ENCODE peak calls at places on chromosomes 12 and 14, in six cellular contexts. D is Peyer's patch, Z is ovary, Q is sigmoid colon, R is stomach, S is right lobe of liver. P is an unnamed sample. For H3K27me3, the result is how much of the 10 kb centered on the place peaks cover.

GRCh38 chr14:104964546-104964945 is 13.6 kb downstream of the AHNAK2 start:
- DNase-seq in D (no peak), Z (peak), Q (no peak), R (no peak), S (peak), P (no peak)

GRCh38 chr12:13044002-13044858 is at the start of gene FAM234B:
- DNase-seq in D (peak), Z (peak), Q (peak), R (peak), S (peak), P (peak)

GRCh38 chr14:103067231-103067954 is 10.0 kb upstream of the CDC42BPB start:
- DNase-seq in D (no peak), Z (no peak), Q (peak), R (no peak), S (no peak), P (no peak)

GRCh38 chr12:77728018-77728417 is 102.7 kb upstream of the NAV3 start:
- DNase-seq in D (no peak), Z (no peak), Q (no peak), R (no peak), S (no peak), P (no peak)

GRCh38 chr14:55889124-55889523 is 229.1 kb upstream of the PELI2 start:
- DNase-seq in D (no peak), Z (no peak), Q (no peak), R (peak), S (no peak), P (no peak)

GRCh38 chr14:36176524-36176923 is at the start of gene PTCSC3:
- DNase-seq in D (no peak), Z (no peak), Q (no peak), R (no peak), S (no peak), P (no peak)

GRCh38 chr12:26818201-26818600 is 14.8 kb downstream of the ITPR2 start:
- DNase-seq in D (no peak), Z (no peak), Q (no peak), R (no peak), S (no peak), P (no peak)

GRCh38 chr12:94689646-94690036 is 39.3 kb upstream of the TMCC3 start:
- DNase-seq in D (no peak), Z (peak), Q (no peak), R (no peak), S (no peak), P (no peak)

GRCh38 chr14:91350813-91351507 is 66.7 kb downstream of the CCDC88C start:
- DNase-seq in D (peak), Z (no peak), Q (no peak), R (no peak), S (no peak), P (no peak)

GRCh38 chr14:62670526-62670925 is 374.7 kb downstream of the KCNH5 start:
- DNase-seq in D (no peak), Z (no peak), Q (no peak), R (no peak), S (no peak), P (no peak)

GRCh38 chr12:15220451-15220850 is 766 bp downstream of the RERG start:
- DNase-seq in D (no peak), Z (no peak), Q (no peak), R (no peak), S (no peak), P (peak)

GRCh38 chr12:15216036-15216889 is 5.0 kb downstream of the RERG start:
- DNase-seq in D (no peak), Z (no peak), Q (no peak), R (no peak), S (no peak), P (no peak)

GRCh38 chr12:15225136-15225535 is 3.9 kb upstream of the RERG start:
- DNase-seq in D (no peak), Z (no peak), Q (no peak), R (no peak), S (no peak), P (no peak)

GRCh38 chr12:15227004-15227679 is 5.9 kb upstream of the RERG start:
- DNase-seq in D (no peak), Z (peak), Q (peak), R (peak), S (peak), P (peak)

DNA sequence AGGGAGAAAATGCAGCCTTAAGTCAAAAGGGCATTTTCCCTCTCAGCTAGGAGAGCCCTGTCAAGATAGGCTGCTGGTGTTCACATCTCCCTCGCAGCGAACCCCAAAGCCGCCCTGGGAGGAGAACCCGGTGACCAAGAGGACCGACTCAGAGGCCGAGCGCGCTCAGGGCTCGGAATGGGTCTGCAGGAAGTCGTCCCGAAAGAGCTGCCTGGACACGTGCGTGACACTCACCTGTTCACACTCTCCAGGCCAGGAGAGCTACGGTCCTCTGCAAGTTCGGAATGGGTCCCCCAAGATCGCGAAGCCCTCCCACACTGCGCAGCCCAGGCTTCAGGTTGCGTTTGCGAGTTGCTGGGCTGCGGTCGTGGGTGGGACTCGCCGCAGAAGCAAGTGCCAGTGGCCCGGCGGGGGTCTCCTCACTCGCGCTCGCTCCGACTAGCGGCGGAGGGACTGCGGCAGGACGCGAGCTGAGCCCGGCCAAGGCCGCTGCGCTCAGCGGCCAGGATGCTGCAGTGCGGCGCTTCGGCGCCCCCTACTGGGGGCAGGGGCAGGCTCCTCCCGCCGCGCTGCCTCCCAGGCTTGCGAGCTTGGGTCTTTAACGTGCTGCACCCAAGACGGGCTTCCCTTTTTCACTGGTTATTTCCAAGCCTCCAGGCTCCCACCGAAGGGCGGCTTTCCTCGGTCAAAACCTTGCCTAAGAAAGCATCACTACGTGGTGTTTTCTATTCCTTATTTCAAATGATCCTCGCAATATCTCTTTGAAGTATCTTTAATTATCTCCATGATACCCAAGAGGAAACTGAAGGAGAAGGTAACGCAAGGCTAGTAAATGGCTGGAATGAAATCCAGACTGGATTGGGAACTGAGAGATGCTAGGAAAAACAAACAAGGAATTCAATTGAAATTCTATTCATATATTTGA is at the start of gene RERG:
- DNase-seq in D (peak), Z (peak), Q (peak), R (peak), S (peak), P (peak)
- TF ChIP-seq CTCF in D (peak), Z (peak), Q (peak), R (no peak), S (peak), P (peak)

GRCh38 chr12:6825398-6826124 is 2.6 kb upstream of the P3H3 start:
- DNase-seq in D (peak), Z (peak), Q (peak), R (peak), S (peak), P (peak)
- H3K27me3 ChIP-seq in D (under half), Z (under half), Q (under half), R (under half), S (under half), P (under half)

GRCh38 chr12:91094036-91094660 is 17.1 kb downstream of the LUM start:
- DNase-seq in D (no peak), Z (no peak), Q (no peak), R (no peak), S (no peak), P (no peak)

GRCh38 chr12:91094957-91095356 is 16.3 kb downstream of the LUM start:
- DNase-seq in D (no peak), Z (no peak), Q (no peak), R (no peak), S (no peak), P (no peak)

DNA sequence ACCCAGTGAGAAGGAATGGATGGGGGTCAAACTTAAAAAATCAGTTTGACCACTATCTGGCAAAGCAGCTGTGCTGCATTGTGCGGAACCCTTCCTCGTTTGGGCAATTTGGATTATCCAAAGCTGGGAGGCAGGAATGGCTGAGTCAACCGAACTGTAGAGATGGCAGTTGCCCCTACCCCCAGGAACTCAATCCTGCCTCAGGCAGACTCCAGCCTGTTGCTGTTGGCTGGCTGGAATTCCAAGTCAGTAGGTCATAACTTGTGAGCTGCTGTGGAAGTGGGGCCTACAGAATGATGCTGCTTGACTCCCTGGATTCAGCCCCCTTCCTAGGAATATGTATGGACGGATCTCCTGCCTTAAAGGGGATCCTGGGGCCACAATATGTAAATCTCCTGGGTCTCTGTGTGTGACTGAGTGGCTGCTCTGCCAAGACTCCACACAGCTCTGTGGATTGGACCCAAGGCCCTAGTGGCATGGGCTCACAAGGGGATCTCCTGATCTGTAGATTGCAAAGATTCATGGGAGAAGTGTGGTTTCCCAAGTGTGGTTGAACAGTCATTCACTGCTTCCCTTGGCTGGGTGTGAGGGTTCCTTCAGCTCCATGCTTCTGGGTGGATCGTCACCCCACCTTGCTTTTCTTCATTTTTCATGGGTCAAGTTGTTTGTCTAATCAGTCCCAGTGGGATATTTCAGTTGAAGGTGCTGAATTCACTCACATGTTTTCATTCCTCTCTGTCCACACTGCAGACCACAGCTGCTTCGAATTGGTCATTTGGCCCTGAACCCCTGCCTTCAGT is 19.2 kb downstream of the LUM start:
- DNase-seq in D (no peak), Z (no peak), Q (no peak), R (no peak), S (no peak), P (no peak)
- TF ChIP-seq POLR2A in D (no peak), Z (no peak), Q (no peak), R (no peak), S (no peak), P (no peak)

DNA sequence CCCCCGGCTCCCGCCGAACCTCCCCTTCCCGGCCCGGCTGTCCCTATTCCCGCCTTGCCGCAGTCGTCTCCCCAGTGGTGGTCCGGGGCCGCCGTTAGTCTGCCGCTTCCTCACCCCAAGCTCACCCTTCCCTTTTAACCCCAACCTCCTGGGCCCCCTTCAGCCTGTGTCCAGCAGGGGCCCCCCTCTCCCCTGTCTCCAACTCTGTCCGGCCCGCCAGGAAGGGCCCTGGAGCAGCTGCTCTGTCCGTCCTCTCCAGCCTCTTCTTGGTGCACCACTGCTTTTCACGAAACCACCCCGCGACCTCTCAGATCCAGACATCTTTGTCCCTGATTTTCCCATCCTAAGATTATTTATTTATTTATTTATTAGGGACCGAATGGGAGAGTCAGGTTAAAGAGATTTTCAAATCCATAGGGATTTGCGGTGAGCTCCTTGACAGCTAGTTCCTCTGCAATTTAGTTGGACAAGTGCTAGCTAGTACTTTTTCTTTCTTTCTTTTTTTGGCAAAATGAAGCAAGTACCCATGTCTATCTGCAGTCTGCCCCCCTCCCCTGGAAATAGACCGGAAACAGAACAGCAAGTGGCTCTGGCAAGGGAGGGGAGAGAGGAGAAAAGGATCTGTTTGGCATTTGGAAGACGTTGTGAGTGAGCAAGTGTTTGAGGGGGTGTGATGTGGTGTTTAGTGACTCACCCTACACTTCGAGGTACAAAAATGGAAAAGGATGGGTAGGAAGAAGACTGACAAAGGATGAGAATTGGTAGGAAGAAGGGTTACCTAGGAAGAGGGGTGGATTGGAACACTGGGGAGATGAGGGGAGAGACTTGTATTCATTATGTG is 632 bp downstream of the UBR7 start:
- DNase-seq in D (peak), Z (no peak), Q (peak), R (peak), S (peak), P (peak)
- TF ChIP-seq CTCF in D (no peak), Z (no peak), Q (no peak), R (no peak), S (no peak), P (peak)

GRCh38 chr14:94941311-94941710 is 171.4 kb upstream of the GSC start:
- DNase-seq in D (no peak), Z (no peak), Q (no peak), R (no peak), S (no peak), P (no peak)
- H3K27me3 ChIP-seq in D (under half), Z (under half), Q (under half), R (under half), S (under half), P (under half)

GRCh38 chr12:102182635-102183034 is 15.0 kb downstream of the PMCH start:
- DNase-seq in D (no peak), Z (no peak), Q (no peak), R (no peak), S (no peak), P (no peak)
- TF ChIP-seq POLR2A in D (no peak), Z (no peak), Q (no peak), R (no peak), S (no peak), P (no peak)

DNA sequence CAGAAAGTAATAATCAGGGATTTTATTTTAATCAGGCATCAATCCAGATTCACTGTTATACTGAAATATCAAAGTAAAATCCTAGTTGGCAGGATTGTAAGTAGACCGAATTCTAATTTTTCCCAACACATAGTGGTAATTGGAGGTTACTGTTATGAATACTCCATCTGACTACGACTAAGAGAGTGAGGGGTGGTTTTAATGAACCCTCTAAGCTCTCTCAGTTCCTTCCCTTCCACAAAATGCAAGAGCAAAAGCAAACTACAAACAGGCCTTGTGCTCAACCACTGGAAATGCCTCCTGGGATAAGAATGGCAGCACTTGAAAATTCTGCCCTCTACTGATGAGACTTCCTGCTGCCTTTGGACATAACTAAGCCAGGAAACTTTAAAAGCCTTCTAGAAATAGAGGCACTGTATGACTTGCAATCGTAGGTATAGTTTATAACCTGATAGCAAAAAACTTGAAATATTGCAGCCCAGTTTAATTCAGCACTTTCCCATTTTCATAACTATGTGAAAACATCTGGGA is 184.8 kb downstream of the SLC16A7 start:
- DNase-seq in D (no peak), Z (no peak), Q (no peak), R (no peak), S (no peak), P (peak)
- TF ChIP-seq CTCF in D (no peak), Z (no peak), Q (no peak), R (no peak), S (peak), P (peak)

DNA sequence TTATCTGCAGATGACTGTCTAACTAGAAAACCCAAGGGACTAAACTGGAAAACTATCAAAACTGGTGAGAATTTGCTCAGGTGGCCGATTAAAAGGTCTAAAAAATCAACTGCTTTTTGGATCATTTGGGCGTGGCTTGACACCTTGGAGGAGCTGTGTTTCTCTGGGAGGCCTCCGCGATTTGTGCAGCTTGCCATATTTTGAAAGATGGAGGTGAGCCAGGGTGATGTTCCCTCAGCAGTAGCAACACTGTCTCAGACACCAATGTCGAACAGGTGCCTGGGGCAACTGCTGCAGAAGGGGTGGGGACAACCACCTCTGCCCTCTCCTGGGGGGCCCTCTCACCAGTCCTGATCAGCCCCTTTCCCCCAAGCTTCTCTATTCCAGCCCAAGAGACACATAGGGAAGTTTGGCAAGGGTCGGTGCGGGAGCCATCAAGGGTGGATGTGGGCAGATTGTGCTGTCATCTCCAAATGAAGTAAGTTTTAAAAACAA is 3.8 kb downstream of the CCDC177 start:
- DNase-seq in D (no peak), Z (no peak), Q (no peak), R (no peak), S (no peak), P (no peak)
- H3K27me3 ChIP-seq in D (under half), Z (under half), Q (half or more), R (under half), S (under half), P (half or more)

DNA sequence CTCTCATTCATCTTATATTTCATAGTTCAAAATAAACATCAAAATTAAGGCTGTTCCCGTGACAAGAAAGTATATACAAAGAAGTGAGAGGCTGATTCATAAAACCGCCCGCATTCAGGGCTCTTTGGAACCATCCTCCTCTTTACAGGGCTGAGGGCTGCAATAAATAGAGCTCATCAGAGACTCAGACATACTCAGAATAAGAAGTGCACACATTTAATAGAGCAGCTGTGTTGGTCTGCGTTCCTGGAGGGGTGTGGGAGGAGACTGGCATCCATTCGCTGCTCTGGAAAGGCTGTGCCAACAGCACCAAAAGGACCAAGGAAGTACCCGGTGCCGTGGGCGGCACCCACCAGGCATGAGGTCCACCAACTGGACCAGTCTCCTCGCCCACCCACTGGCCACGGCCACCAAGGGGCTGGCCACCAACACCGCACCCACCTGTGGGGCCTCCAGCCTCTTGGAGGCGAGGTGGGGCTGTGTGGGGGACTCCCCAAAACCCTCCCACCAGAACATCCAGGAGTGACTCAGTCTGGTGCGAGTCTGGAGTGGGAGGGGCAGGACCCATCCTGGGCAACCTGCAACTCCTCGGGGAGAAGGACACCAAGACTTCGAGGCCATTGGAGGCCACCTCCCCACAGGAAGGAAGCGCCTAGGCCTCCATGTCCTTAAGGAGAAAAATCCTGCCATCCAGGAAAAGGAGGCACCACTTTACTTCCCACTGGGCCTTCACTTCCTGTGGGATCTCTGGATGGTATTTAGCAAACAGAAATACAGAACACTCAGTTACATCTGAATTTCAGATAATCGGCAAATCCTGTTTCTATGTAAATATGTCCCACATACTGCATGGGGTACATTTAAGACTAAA is 32.7 kb downstream of the VCPKMT start:
- DNase-seq in D (no peak), Z (no peak), Q (no peak), R (no peak), S (no peak), P (no peak)
- TF ChIP-seq POLR2A in D (no peak), Z (no peak), Q (no peak), R (no peak), S (no peak), P (no peak)